ENCODE peak calls at places on chromosomes 16 and 17, in six cellular contexts. J is NCI-H1436, W is GM12865, P is NCI-H69, T is NCI-H82, N is HT-29. F is an unnamed sample.

GRCh38 chr17:9244066-9245052 is 223.0 kb downstream of the NTN1 start:
- DNase-seq in N (no peak), W (no peak), T (no peak), P (no peak), J (no peak), F (no peak)

GRCh38 chr17:80861892-80862291 is 129.7 kb upstream of the CHMP6 start:
- DNase-seq in P (peak), N (peak), W (no peak), J (peak), T (no peak), F (no peak)

GRCh38 chr17:78131172-78132085 is 858 bp downstream of the TMC8 start:
- DNase-seq in T (no peak), N (no peak), P (peak), W (peak), J (no peak), F (no peak)

GRCh38 chr17:64615025-64615677 is 47.0 kb downstream of the SMURF2 start:
- DNase-seq in N (no peak), W (no peak), T (no peak), J (no peak), P (no peak), F (no peak)

GRCh38 chr16:74034862-74035261 is 261.8 kb upstream of the PSMD7 start:
- DNase-seq in P (peak), T (peak), J (peak), N (peak), W (peak), F (peak)

GRCh38 chr16:69706256-69706974 is 19.9 kb downstream of the NQO1 start:
- DNase-seq in J (no peak), P (no peak), T (no peak), N (peak), W (no peak), F (no peak)

GRCh38 chr16:75372236-75372856 is 61.0 kb downstream of the CFDP1 start:
- DNase-seq in N (no peak), T (no peak), W (no peak), J (no peak), P (no peak), F (no peak)

GRCh38 chr16:30054959-30055553 is 10.5 kb upstream of the ALDOA start:
- DNase-seq in J (no peak), N (peak), T (peak), W (peak), P (peak), F (no peak)

GRCh38 chr16:82034981-82035612 is at the start of gene HSD17B2:
- DNase-seq in T (peak), W (no peak), N (peak), J (no peak), P (peak), F (no peak)

GRCh38 chr16:22646948-22647556 is 136.4 kb downstream of the NPIPB5 start:
- DNase-seq in T (peak), J (no peak), N (no peak), W (no peak), P (peak), F (no peak)

GRCh38 chr16:943971-944370 is 26.8 kb downstream of the LMF1 start:
- DNase-seq in T (no peak), N (no peak), W (no peak), J (no peak), P (no peak), F (no peak)

GRCh38 chr17:79808763-79809529 is 12.1 kb upstream of the CBX8 start:
- DNase-seq in J (peak), W (peak), N (peak), T (peak), P (peak), F (peak)

GRCh38 chr17:55267777-55268648 is 3.3 kb downstream of the HLF start:
- DNase-seq in J (no peak), T (no peak), N (no peak), P (no peak), W (no peak), F (no peak)

GRCh38 chr16:66606000-66606751 is 1.7 kb downstream of the CMTM3 start:
- DNase-seq in P (peak), N (no peak), T (peak), J (no peak), W (peak), F (no peak)

GRCh38 chr16:88526906-88527185 is 43.4 kb upstream of the ZC3H18 start:
- DNase-seq in N (no peak), J (no peak), W (no peak), T (no peak), P (no peak), F (no peak)

GRCh38 chr17:1188812-1189211 is 9.0 kb upstream of the ABR start:
- DNase-seq in P (no peak), T (no peak), N (no peak), W (peak), J (no peak), F (no peak)

F was measured in NCI-H774.